ENCODE peak calls at places on chromosomes 3 and 15, in ten cellular contexts. D is choroid plexus epithelial cell, V is tibial nerve, Y is retinal pigment epithelial cell, L is hepatocyte, T is uterus, U is A549, P is IMR-90, A is upper lobe of right lung, J is fibroblast of pulmonary artery. M is an unnamed sample.

GRCh38 chr15:74322558-74323180 is 44.8 kb downstream of the CYP11A1 start:
- DNase-seq in P (peak; percentile 58), V (peak; percentile 74), D (peak; percentile 77), Y (no peak), T (peak; percentile 71), J (peak; percentile 72), A (peak; percentile 77), L (peak; percentile 84), U (peak; percentile 55), M (peak; percentile 25)

GRCh38 chr15:41256577-41257038 is 25.5 kb downstream of the CHP1 start:
- DNase-seq in Y (no peak), A (no peak), T (no peak), L (peak; percentile 33), D (peak; percentile 60), U (peak; percentile 91), J (peak; percentile 56), V (no peak), P (no peak), M (no peak)

GRCh38 chr3:170869645-170870593 is at the start of gene RPL22L1:
- DNase-seq in D (peak; percentile 97), T (peak; percentile 92), L (peak; percentile 96), A (peak; percentile 97), J (peak; percentile 97), P (peak; percentile 95), V (peak; percentile 94), Y (peak; percentile 86), U (peak; percentile 94), M (peak; percentile 92)

GRCh38 chr3:43373588-43373935 is 87.2 kb downstream of the SNRK start:
- DNase-seq in V (no peak), U (no peak), J (peak; percentile 69), L (no peak), Y (no peak), D (peak; percentile 25), T (no peak), A (no peak), P (peak; percentile 42), M (no peak)

GRCh38 chr15:66827039-66827697 is 125.1 kb downstream of the SMAD6 start:
- DNase-seq in T (no peak), A (peak; percentile 3), P (no peak), D (no peak), V (no peak), L (no peak), U (no peak), J (no peak), Y (no peak), M (no peak)

GRCh38 chr15:93031103-93031464 is 57.9 kb downstream of the RGMA start:
- DNase-seq in Y (no peak), J (no peak), P (no peak), D (no peak), T (no peak), L (no peak), A (no peak), V (no peak), U (no peak), M (no peak)

GRCh38 chr3:27633224-27633545 is 88.9 kb downstream of the EOMES start:
- DNase-seq in J (peak; percentile 56), D (no peak), P (peak; percentile 36), L (no peak), T (no peak), A (no peak), U (no peak), Y (peak; percentile 2), V (no peak), M (no peak)

GRCh38 chr15:85785887-85786777 is 8.6 kb downstream of the KLHL25 start:
- DNase-seq in U (peak; percentile 31), V (no peak), T (no peak), J (no peak), A (no peak), P (peak; percentile 58), Y (no peak), D (peak; percentile 58), L (peak; percentile 72), M (no peak)

GRCh38 chr15:43859546-43859945 is 32.7 kb downstream of the WDR76 start:
- DNase-seq in D (no peak), L (no peak), Y (no peak), P (no peak), A (no peak), T (no peak), U (no peak), V (no peak), J (no peak), M (no peak)

GRCh38 chr3:129618186-129618820 is 11.8 kb upstream of the PLXND1 start:
- DNase-seq in J (no peak), T (no peak), P (no peak), U (no peak), D (no peak), V (no peak), L (no peak), A (peak; percentile 62), Y (no peak), M (no peak)

GRCh38 chr3:183381673-183382072 is 46.7 kb downstream of the MCF2L2 start:
- DNase-seq in Y (no peak), V (no peak), L (no peak), U (no peak), P (no peak), D (no peak), A (no peak), T (no peak), J (no peak), M (no peak)

GRCh38 chr15:62495670-62496328 is 330.7 kb upstream of the C2CD4B start:
- DNase-seq in V (peak; percentile 32), L (peak; percentile 68), T (peak; percentile 73), U (no peak), Y (peak; percentile 93), P (peak; percentile 94), A (no peak), J (peak; percentile 80), D (peak; percentile 71), M (no peak)

GRCh38 chr3:185283374-185283935 is 29.6 kb upstream of the EHHADH start:
- DNase-seq in U (peak; percentile 9), P (peak; percentile 16), A (no peak), Y (no peak), L (no peak), J (peak; percentile 48), T (no peak), V (no peak), D (no peak), M (no peak)

GRCh38 chr15:39051931-39052705 is 487.5 kb upstream of the RASGRP1 start:
- DNase-seq in A (no peak), D (no peak), P (no peak), J (no peak), U (no peak), L (no peak), V (no peak), T (no peak), Y (no peak), M (no peak)

DNA sequence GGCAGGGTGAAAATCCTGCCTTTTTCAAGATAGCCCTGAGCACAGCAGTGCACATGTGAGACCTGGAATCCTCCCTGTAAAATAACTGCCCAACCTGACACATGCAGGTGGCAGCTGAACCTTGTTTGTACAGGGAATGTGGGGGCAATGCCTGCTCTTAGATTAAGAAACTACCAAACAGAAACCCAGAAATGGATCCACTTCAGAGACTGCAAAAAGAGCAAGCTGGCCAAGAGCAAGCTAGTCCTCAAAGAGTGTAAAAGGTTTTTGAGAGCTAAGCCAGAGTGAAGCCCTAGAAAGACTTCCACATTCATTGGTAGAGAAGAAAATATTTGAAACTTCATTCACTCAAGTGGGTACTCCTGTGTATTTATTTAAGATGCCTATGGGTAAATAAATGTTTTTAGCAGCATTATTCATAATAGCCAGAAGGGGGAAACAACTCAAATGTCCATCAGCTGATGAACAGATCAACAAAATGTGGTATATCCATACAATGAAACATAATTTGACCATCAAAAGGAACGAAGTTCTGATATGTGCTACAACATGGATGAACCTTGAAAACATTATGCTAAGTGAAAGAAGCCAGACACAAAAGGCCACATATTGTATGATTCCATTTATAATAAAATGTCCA is 96.0 kb upstream of the TSC22D2 start:
- DNase-seq in U (peak; percentile 16), P (no peak), J (no peak), T (no peak), Y (no peak), L (no peak), A (no peak), V (no peak), D (no peak), M (no peak)
- TF ChIP-seq CTCF in U (no peak), P (no peak), J (no peak), T (no peak), Y (no peak), L (no peak), A (peak; percentile 26), V (no peak), D (no peak), M (no peak)

GRCh38 chr3:127136024-127136600 is 56.8 kb upstream of the PRR23E start:
- DNase-seq in Y (no peak), D (no peak), P (no peak), U (no peak), L (no peak), V (no peak), A (no peak), T (no peak), J (no peak), M (no peak)
- H3K4me3 ChIP-seq in Y (no peak overlapping the region), D (no peak overlapping the region), P (no peak overlapping the region), U (no peak overlapping the region), L (no peak overlapping the region), V (no peak overlapping the region), A (no peak overlapping the region), T (no peak overlapping the region), J (no peak overlapping the region), M (no peak overlapping the region)

DNA sequence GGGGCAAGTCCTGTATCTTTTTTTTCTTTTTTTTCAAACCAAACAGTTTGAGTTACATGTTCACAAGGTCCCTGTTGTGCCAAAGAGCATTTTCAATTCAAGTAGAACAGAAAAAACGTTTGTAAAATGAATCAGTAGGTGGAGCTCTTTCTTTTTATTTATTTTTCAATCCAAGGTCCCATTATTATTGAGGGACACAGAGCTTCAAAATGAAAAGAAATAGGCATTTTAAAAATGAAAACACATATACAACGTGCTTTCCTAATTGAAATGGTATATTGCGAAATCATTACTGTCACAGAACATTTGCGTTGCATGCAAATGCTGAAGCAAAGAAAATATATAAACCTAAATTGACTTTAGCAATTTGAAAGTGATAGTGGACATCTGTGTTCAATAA is 711.0 kb downstream of the MECOM start:
- DNase-seq in J (peak; percentile 72), Y (no peak), P (peak; percentile 47), A (no peak), T (no peak), D (peak; percentile 66), U (peak; percentile 2), L (no peak), V (no peak), M (no peak)
- TF ChIP-seq CTCF in J (peak; percentile 37), Y (peak; percentile 24), P (peak; percentile 39), A (peak; percentile 28), T (peak; percentile 31), D (peak; percentile 41), U (no peak), L (peak; percentile 52), V (no peak), M (no peak)

DNA sequence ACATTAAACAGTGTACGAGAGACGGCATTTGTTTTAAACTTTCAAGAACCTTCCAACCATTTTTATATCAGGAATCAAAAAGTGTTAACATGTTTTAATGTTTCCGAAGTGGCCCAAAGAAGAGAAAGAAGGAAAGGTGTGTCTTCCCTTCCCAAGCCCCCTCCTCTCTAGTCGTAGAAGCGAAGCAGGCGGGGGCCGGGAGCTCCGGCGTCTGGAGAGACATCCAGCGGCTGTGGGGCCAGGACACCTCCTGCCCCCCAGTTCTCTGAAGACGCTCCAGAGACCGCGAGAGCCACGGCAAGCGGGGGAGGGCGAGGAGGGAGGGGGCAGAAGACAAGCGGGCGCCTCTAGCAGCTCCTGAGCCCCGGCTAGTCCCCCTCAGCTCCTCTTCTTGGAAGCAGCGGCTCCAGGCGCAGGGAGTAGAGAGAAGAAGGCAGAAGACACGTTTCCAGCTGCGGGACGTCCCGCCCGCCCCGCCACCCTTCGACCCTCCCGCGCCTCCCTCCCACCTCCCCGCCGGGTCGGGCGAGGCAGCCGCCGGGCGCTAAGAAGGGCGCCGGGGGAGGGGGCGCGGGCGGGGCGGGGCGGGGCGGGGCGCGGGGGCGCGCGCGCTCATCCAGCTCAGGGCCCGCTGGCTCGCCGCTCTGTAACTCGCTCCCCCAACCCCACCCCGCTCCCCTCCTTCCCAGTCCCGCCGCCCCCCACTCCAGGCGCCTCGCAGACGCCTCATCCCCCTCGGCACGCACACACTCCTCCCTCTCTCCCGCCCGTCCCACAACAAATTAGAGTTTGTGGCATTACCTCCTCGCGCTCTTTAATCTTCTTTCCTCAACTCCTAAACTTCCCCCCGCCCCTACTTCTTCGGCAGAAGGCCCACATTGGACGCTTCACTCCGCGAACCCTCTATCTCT is at the start of gene ZBTB20:
- DNase-seq in P (peak; percentile 77), L (peak; percentile 85), T (peak; percentile 78), Y (peak; percentile 31), J (peak; percentile 79), A (peak; percentile 87), V (peak; percentile 32), U (peak; percentile 80), D (peak; percentile 89), M (peak; percentile 41)
- H3K4me3 ChIP-seq in P (peak within 1 kb of the TSS; percentile 92), L (peak within 1 kb of the TSS; percentile 80), T (peak within 1 kb of the TSS; percentile 87), Y (peak within 1 kb of the TSS; percentile 71), J (peak within 1 kb of the TSS; percentile 83), A (peak within 1 kb of the TSS; percentile 84), V (peak within 1 kb of the TSS; percentile 82), U (peak within 1 kb of the TSS; percentile 78), D (peak within 1 kb of the TSS; percentile 89), M (peak within 1 kb of the TSS; percentile 81)

M was measured in GM12864.